ENCODE peak calls at places on chromosomes 12 and 14, in nine cellular contexts. Z is GM06990; T is astrocyte; O is GM23338; G is fibroblast of the aortic adventitia; E is heart left ventricle; X is fibroblast of mammary gland; F is GM10248; V is CD4-positive, alpha-beta T cell. U is an unnamed sample.

GRCh38 chr12:52946797-52947547 is 1.9 kb upstream of the KRT18 start:
- DNase-seq in Z (no peak), T (peak), O (no peak), G (peak), E (no peak), X (no peak), F (no peak), V (no peak), U (no peak)

GRCh38 chr12:28500373-28501024 is 310.2 kb downstream of the CCDC91 start:
- DNase-seq in Z (no peak), T (peak), O (no peak), G (peak), E (no peak), X (peak), F (no peak), V (no peak), U (no peak)

GRCh38 chr12:52891044-52891443 is 13.8 kb downstream of the KRT8 start:
- DNase-seq in Z (no peak), T (no peak), O (no peak), G (no peak), E (no peak), X (no peak), F (no peak), V (no peak), U (no peak)

GRCh38 chr12:47574252-47575021 is 131.4 kb downstream of the RPAP3 start:
- DNase-seq in Z (peak), T (no peak), O (no peak), G (no peak), E (no peak), X (no peak), F (no peak), V (no peak), U (no peak)

GRCh38 chr14:90513151-90514014 is 116.6 kb downstream of the CALM1 start:
- DNase-seq in Z (no peak), T (no peak), O (peak), G (peak), E (peak), X (no peak), F (no peak), V (no peak), U (no peak)

GRCh38 chr14:52339262-52339661 is 25.1 kb downstream of the PTGER2 start:
- DNase-seq in Z (no peak), T (no peak), O (no peak), G (no peak), E (no peak), X (no peak), F (no peak), V (no peak), U (no peak)

GRCh38 chr14:30296956-30297405 is 262.0 kb upstream of the G2E3 start:
- DNase-seq in Z (no peak), T (no peak), O (no peak), G (no peak), E (no peak), X (no peak), F (no peak), V (no peak), U (no peak)

GRCh38 chr12:94265521-94265920 is 117.1 kb downstream of the PLXNC1 start:
- DNase-seq in Z (no peak), T (no peak), O (no peak), G (peak), E (no peak), X (peak), F (no peak), V (no peak), U (no peak)

GRCh38 chr12:51357374-51358047 is 11.0 kb upstream of the CELA1 start:
- DNase-seq in Z (peak), T (no peak), O (no peak), G (no peak), E (no peak), X (no peak), F (no peak), V (no peak), U (no peak)

GRCh38 chr14:63295231-63295685 is 23.5 kb downstream of the GPHB5 start:
- DNase-seq in Z (no peak), T (no peak), O (no peak), G (no peak), E (no peak), X (no peak), F (no peak), V (no peak), U (no peak)

GRCh38 chr12:41288188-41288811 is 100.2 kb downstream of the PDZRN4 start:
- DNase-seq in Z (no peak), T (no peak), O (no peak), G (no peak), E (no peak), X (no peak), F (no peak), V (no peak), U (no peak)

GRCh38 chr12:21819236-21819635 is 44.7 kb upstream of the KCNJ8 start:
- DNase-seq in Z (no peak), T (peak), O (peak), G (peak), E (no peak), X (peak), F (no peak), V (no peak), U (no peak)

GRCh38 chr14:99950191-99950590 is 115.0 kb upstream of the EVL start:
- DNase-seq in Z (no peak), T (peak), O (no peak), G (no peak), E (no peak), X (no peak), F (no peak), V (no peak), U (no peak)

GRCh38 chr14:95486875-95487668 is 29.4 kb downstream of the SYNE3 start:
- DNase-seq in Z (no peak), T (no peak), O (no peak), G (no peak), E (no peak), X (no peak), F (no peak), V (no peak), U (no peak)

GRCh38 chr14:45526715-45527549 is 273.9 kb upstream of the MIS18BP1 start:
- DNase-seq in Z (no peak), T (no peak), O (peak), G (no peak), E (no peak), X (peak), F (peak), V (no peak), U (peak)

GRCh38 chr12:53754633-53755261 is 3.0 kb upstream of the CISTR start:
- DNase-seq in Z (no peak), T (peak), O (no peak), G (peak), E (no peak), X (peak), F (no peak), V (no peak), U (no peak)

GRCh38 chr12:129614221-129614885 is 289.5 kb downstream of the TMEM132D start:
- DNase-seq in Z (no peak), T (peak), O (no peak), G (no peak), E (no peak), X (no peak), F (no peak), V (no peak), U (no peak)

GRCh38 chr14:25472700-25473099 is 422.8 kb upstream of the STXBP6 start:
- DNase-seq in Z (no peak), T (no peak), O (no peak), G (no peak), E (no peak), X (no peak), F (no peak), V (no peak), U (no peak)

DNA sequence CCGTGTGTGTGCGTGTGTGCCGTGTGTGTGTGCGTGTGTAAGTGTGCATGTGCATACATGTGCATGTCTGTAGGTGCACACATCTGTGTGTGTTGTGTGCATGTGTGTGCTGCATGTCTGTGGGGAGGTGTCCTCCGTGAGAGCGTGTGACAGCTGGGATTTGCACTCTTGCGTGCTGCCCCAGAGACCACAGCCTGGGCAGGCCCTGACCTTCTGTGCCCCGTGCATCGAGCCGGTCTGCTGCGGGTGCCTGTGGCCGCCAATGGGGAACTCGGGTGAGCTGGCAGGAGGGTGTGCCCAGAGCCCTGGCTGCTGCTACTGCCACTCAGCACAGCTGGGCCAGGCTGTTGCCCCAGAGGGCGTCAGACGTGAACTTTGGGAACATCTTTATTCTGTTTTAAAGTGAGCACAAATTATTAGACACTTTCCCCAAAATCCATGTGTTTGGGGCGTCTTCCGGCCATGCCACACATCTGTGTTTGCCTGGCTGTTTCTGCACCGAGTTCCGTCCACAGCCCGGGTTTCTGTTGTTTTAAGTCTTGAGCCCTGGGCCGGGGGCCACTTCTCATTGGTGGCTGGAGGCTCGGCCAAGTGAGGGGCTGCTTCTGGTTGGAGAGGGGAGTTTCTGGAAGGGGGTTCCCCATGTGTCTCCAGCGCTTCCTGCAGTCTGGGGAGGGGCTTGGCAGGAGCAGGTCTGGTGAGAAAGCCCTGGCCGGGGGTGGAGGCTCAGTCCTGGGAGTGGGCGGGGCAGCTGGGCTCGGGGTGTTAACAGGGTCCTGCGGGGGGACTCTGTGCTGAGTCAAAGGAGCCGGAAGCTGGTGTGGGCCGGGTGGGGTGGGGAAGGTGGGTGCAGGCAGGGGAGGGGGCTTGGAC is 7.6 kb downstream of the CEP170B start:
- DNase-seq in Z (peak), T (peak), O (peak), G (peak), E (no peak), X (peak), F (no peak), V (no peak), U (peak)
- TF ChIP-seq CTCF in Z (no peak), T (no peak), O (no peak), G (no peak), E (no peak), X (no peak), F (no peak), V (no peak), U (no peak)

GRCh38 chr14:35826218-35826951 is at the start of gene BRMS1L:
- DNase-seq in Z (peak), T (peak), O (peak), G (peak), E (peak), X (peak), F (peak), V (peak), U (peak)
- TF ChIP-seq CTCF in Z (no peak), T (no peak), O (no peak), G (peak), E (peak), X (no peak), F (no peak), V (no peak), U (no peak)

GRCh38 chr14:50233335-50234250 is 2.2 kb upstream of the SOS2 start:
- DNase-seq in Z (peak), T (no peak), O (no peak), G (no peak), E (no peak), X (no peak), F (no peak), V (no peak), U (no peak)

GRCh38 chr14:50230601-50231474 is 540 bp downstream of the SOS2 start:
- DNase-seq in Z (peak), T (peak), O (peak), G (peak), E (peak), X (peak), F (peak), V (peak), U (peak)

GRCh38 chr14:50229646-50230045 is 1.7 kb downstream of the SOS2 start:
- DNase-seq in Z (no peak), T (no peak), O (no peak), G (no peak), E (no peak), X (no peak), F (no peak), V (no peak), U (no peak)

GRCh38 chr14:50231475-50232275 is at the start of gene SOS2:
- DNase-seq in Z (peak), T (peak), O (peak), G (peak), E (peak), X (peak), F (peak), V (peak), U (peak)

GRCh38 chr14:50232276-50232642 is 881 bp upstream of the SOS2 start:
- DNase-seq in Z (no peak), T (no peak), O (peak), G (no peak), E (no peak), X (no peak), F (no peak), V (no peak), U (no peak)
- TF ChIP-seq CTCF in Z (no peak), T (no peak), O (no peak), G (no peak), E (no peak), X (no peak), F (no peak), V (no peak), U (no peak)

GRCh38 chr12:33323823-33324222 is 115.8 kb downstream of the SYT10 start:
- DNase-seq in Z (no peak), T (no peak), O (no peak), G (no peak), E (no peak), X (no peak), F (no peak), V (no peak), U (no peak)

DNA sequence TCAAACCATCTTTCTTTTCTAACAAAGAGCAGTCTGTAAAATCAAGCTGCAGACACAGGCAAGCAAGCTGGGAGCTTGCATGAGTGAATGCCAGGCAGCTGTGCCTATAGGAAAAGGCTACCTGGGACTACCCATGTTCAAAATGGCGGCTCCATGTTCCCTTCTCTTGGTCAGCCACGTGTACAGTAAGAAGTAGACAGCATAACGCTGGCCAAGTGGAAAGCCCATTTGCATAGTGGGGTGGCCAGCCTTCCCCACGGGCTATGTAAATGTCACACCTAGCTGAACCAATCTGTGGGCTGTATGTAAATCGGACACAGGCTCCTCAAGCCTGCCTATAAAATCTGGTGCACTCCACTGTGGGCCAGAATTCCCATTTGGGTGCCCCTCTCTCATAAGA is 117.1 kb downstream of the SYT10 start:
- DNase-seq in Z (no peak), T (no peak), O (no peak), G (no peak), E (no peak), X (no peak), F (no peak), V (no peak), U (no peak)
- TF ChIP-seq CTCF in Z (no peak), T (no peak), O (no peak), G (no peak), E (no peak), X (no peak), F (no peak), V (no peak), U (no peak)

GRCh38 chr14:75514673-75515630 is 7.3 kb upstream of the BATF start:
- DNase-seq in Z (peak), T (no peak), O (peak), G (peak), E (no peak), X (peak), F (peak), V (peak), U (no peak)
- TF ChIP-seq CTCF in Z (peak), T (no peak), O (peak), G (peak), E (no peak), X (peak), F (no peak), V (no peak), U (no peak)

GRCh38 chr14:69708586-69709169 is 58.3 kb upstream of the SRSF5 start:
- DNase-seq in Z (no peak), T (no peak), O (peak), G (no peak), E (no peak), X (no peak), F (no peak), V (no peak), U (no peak)
- TF ChIP-seq CTCF in Z (peak), T (peak), O (peak), G (peak), E (no peak), X (peak), F (no peak), V (peak), U (no peak)

GRCh38 chr12:108563804-108564151 is 1.4 kb downstream of the ISCU start:
- DNase-seq in Z (no peak), T (no peak), O (no peak), G (no peak), E (no peak), X (no peak), F (no peak), V (no peak), U (no peak)
- TF ChIP-seq CTCF in Z (no peak), T (no peak), O (no peak), G (no peak), E (no peak), X (no peak), F (no peak), V (peak), U (peak)

DNA sequence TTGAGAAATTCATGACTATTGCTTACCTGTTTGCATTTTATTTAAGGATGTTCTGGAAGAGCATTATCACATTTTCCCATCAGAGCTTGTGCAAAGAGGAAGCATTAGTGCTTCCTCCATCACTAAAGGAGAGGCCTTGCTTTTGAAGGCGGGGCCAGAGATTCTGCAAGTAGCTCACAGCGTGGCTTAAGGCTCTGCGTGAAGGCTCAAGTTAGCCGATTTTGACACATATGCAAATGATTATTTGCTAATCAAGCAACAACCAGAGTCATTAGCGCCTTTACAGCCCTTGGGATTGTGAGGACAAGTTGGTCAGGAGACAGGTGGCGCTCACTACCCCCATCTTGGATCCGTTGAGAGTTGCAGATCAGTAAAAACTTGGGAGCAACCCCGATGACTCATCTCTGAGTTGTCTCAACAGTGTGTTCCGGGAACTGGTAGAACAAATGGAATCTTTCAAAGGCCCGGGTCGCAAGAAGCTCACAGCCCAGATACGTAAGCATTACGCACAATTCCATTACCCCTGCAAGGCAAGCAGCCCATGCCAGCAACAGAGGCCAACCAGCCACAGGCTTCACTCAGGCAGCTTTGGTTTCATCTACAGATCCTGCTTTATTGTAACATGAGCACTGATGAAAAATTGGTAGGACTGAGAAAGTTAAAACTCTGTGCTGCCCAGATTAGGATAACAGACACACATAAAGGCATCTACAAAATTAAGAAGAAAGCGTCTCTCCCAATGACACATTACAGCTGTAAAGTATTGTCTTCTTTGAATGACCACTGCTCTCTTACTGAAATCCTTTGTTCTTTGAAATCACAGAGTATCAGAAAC is 34.9 kb upstream of the SPTSSA start:
- DNase-seq in Z (no peak), T (peak), O (peak), G (peak), E (peak), X (peak), F (no peak), V (no peak), U (peak)
- TF ChIP-seq CTCF in Z (no peak), T (peak), O (peak), G (peak), E (no peak), X (peak), F (no peak), V (no peak), U (no peak)